ENCODE peak calls at places on chromosome 11, in seven cellular contexts. Y, U, A, C, W, M and I are unnamed samples.

GRCh38 chr11:3186166-3186953 is 21.2 kb upstream of the OSBPL5 start:
- DNase-seq in Y (no peak), U (peak; percentile 47), A (no peak), C (no peak), W (no peak), M (no peak), I (no peak)

GRCh38 chr11:93123351-93123898 is 74.4 kb downstream of the SLC36A4 start:
- DNase-seq in Y (no peak), U (no peak), A (peak; percentile 82), C (no peak), W (no peak), M (no peak), I (peak; percentile 67)

GRCh38 chr11:124839972-124840621 is 25.1 kb upstream of the ROBO3 start:
- DNase-seq in Y (no peak), U (no peak), A (no peak), C (peak; percentile 64), W (no peak), M (no peak), I (no peak)

GRCh38 chr11:1053121-1053901 is 16.8 kb upstream of the MUC6 start:
- DNase-seq in Y (no peak), U (peak; percentile 74), A (peak; percentile 19), C (no peak), W (no peak), M (no peak), I (peak; percentile 27)

GRCh38 chr11:108718466-108718865 is 53.6 kb downstream of the DDX10 start:
- DNase-seq in Y (no peak), U (no peak), A (no peak), C (no peak), W (no peak), M (no peak), I (no peak)

GRCh38 chr11:73011126-73011817 is 130.8 kb downstream of the FCHSD2 start:
- DNase-seq in Y (no peak), U (no peak), A (no peak), C (peak; percentile 47), W (no peak), M (no peak), I (no peak)

GRCh38 chr11:3202305-3202704 is 16.3 kb downstream of the MRGPRG start:
- DNase-seq in Y (no peak), U (peak; percentile 70), A (no peak), C (no peak), W (no peak), M (no peak), I (peak; percentile 11)

GRCh38 chr11:93031386-93031785 is 61.9 kb downstream of the MTNR1B start:
- DNase-seq in Y (no peak), U (no peak), A (no peak), C (no peak), W (no peak), M (no peak), I (no peak)

GRCh38 chr11:40877256-40877655 is 582.2 kb downstream of the LRRC4C start:
- DNase-seq in Y (no peak), U (no peak), A (no peak), C (no peak), W (no peak), M (no peak), I (no peak)

GRCh38 chr11:2163428-2163978 is 2.5 kb upstream of the INS start:
- DNase-seq in Y (no peak), U (no peak), A (no peak), C (no peak), W (no peak), M (no peak), I (no peak)

GRCh38 chr11:105208038-105208437 is 68.5 kb upstream of the CARD18 start:
- DNase-seq in Y (no peak), U (no peak), A (no peak), C (no peak), W (no peak), M (no peak), I (no peak)

GRCh38 chr11:13189561-13190435 is 87.8 kb upstream of the BMAL1 start:
- DNase-seq in Y (no peak), U (no peak), A (no peak), C (no peak), W (no peak), M (no peak), I (no peak)

GRCh38 chr11:120501976-120502755 is 9.4 kb upstream of the GRIK4 start:
- DNase-seq in Y (no peak), U (no peak), A (no peak), C (no peak), W (no peak), M (no peak), I (no peak)

GRCh38 chr11:101915811-101916291 is 471 bp downstream of the ANGPTL5 start:
- DNase-seq in Y (no peak), U (no peak), A (no peak), C (no peak), W (no peak), M (no peak), I (no peak)

GRCh38 chr11:101916422-101916821 is at the start of gene ANGPTL5:
- DNase-seq in Y (no peak), U (no peak), A (no peak), C (no peak), W (no peak), M (no peak), I (no peak)

GRCh38 chr11:101913631-101914030 is 1.2 kb upstream of the CEP126 start:
- DNase-seq in Y (no peak), U (no peak), A (no peak), C (no peak), W (no peak), M (no peak), I (no peak)

GRCh38 chr11:101914349-101914736 is 467 bp upstream of the CEP126 start:
- DNase-seq in Y (no peak), U (no peak), A (no peak), C (no peak), W (no peak), M (no peak), I (no peak)

DNA sequence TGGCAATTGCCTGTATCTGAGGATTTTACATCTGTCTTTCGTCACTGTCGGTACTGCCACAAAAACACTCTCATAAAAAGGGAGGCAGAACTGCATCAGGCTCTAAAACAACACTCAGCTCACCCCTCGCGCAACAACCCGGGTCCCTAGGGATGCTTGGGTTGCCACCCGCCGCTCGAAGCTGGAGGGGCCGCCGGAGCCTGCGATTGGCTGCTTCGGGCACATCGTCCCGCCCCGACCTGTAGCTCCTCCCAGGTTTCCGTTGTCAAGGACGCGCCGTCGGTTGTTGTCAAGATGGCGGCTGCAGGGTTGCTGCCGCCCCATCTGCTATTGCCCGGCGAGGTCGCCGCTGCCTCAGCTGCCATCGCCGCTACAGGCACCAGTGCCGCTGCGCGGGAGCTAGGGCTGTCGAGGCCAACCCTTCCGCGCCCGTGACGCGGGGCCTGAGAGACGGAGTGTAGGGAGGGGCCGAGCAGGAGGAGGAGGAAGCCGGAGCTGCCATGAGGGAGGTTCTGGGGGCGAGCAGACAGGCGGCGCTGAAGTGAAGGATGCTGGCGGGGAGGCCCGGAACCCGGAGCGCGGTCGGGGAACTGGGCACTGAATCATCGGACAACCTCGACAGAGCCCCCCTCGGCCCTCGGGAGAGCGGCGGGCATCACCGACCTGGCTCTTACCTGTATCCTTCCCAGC is at the start of gene CEP126:
- DNase-seq in Y (peak; percentile 89), U (peak; percentile 97), A (peak; percentile 87), C (peak; percentile 97), W (peak; percentile 87), M (peak; percentile 93), I (peak; percentile 97)
- TF ChIP-seq POLR2A in Y (peak; percentile 28), U (no peak), A (peak; percentile 48), C (peak; percentile 69), W (no peak), M (peak; percentile 10), I (no peak)

DNA sequence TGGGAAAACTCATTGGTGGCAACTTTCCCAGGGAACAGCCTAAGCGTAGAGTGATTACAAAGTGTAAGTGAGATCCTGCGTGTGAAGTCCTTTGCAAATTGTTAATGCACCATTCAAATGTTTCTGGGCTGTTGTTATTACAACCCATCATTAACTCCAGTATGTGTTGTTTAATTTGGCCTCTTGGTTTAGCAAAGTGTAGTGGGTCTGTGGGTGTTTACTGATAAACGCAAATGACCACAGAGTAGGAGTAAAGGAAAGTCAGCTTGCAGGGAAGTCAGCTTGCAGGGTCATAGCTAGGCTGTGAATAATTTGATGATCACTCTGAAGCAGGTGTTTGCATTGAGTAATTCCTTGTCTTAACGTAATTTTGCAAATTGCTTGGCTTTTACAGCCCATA is 88.1 kb upstream of the DBX1 start:
- DNase-seq in Y (no peak), U (no peak), A (no peak), C (no peak), W (no peak), M (no peak), I (no peak)
- H3K27me3 ChIP-seq in Y (no peaks in the 10 kb centered on the region), U (no peaks in the 10 kb centered on the region), A (no peaks in the 10 kb centered on the region), C (no peaks in the 10 kb centered on the region), W (no peaks in the 10 kb centered on the region), M (peaks cover 4% of the 10 kb centered on the region), I (peaks cover 21% of the 10 kb centered on the region)

DNA sequence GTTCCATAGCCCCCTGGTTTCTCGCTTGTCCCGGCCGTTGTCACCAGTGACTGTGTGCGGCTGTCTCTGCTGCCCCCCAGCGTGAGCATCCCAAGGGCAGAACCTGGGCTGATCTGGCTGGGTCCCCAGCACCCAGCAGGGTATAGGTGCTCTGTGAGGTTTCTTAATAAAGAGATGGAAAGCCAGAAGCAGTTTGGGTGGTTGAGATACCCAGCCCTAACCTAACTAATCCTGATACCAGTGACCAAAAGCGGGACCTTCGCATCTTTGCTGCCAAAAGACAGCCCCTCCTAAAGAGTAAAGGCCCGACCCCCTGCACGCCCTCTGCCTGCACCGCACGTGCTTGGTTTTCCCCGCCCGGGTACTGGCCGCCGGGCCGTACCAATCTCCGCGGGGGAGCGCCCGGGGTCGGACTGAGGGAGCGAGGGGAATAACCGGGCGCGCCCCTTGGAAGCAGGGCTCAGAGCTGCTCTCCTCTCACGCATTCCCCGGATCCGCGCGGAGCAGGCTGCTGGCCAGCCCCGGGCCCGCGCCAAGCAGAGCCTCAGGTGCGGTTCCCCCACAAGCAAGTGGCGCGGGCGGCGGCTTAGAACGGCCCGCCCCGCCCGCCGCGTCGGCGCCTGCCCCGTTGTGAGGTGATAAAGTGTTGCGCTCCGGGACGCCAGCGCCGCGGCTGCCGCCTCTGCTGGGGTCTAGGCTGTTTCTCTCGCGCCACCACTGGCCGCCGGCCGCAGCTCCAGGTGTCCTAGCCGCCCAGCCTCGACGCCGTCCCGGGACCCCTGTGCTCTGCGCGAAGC is at the start of gene DGAT2:
- DNase-seq in Y (peak; percentile 61), U (peak; percentile 96), A (peak; percentile 67), C (peak; percentile 85), W (peak; percentile 34), M (peak; percentile 29), I (peak; percentile 83)
- H3K4me1 ChIP-seq in Y (no peaks in the 10 kb centered on the region), U (peaks cover 49% of the 10 kb centered on the region), A (peaks cover 19% of the 10 kb centered on the region), C (no peaks in the 10 kb centered on the region), W (peaks cover 6% of the 10 kb centered on the region), M (peaks cover 25% of the 10 kb centered on the region), I (no peaks in the 10 kb centered on the region)

GRCh38 chr11:98564881-98565280 is 455.9 kb upstream of the CNTN5 start:
- DNase-seq in Y (no peak), U (no peak), A (no peak), C (no peak), W (no peak), M (no peak), I (no peak)

GRCh38 chr11:98561877-98562395 is 458.8 kb upstream of the CNTN5 start:
- DNase-seq in Y (no peak), U (no peak), A (no peak), C (no peak), W (no peak), M (no peak), I (no peak)

GRCh38 chr11:98566978-98567377 is 453.8 kb upstream of the CNTN5 start:
- DNase-seq in Y (no peak), U (no peak), A (no peak), C (no peak), W (no peak), M (no peak), I (no peak)

GRCh38 chr11:98565311-98565710 is 455.4 kb upstream of the CNTN5 start:
- DNase-seq in Y (no peak), U (no peak), A (no peak), C (no peak), W (no peak), M (no peak), I (no peak)

GRCh38 chr11:98564233-98564632 is 456.5 kb upstream of the CNTN5 start:
- DNase-seq in Y (no peak), U (no peak), A (no peak), C (no peak), W (no peak), M (no peak), I (no peak)
- TF ChIP-seq POLR2A in Y (no peak), U (no peak), A (no peak), C (no peak), W (no peak), M (no peak), I (no peak)